ENCODE peak calls at places on chromosomes 13 and 19, in five cellular contexts. One of them, this sample, is unnamed. For H3K36me3, the result is how much of the 10 kb centered on the place peaks cover.

GRCh38 chr13:95002968-95003813 is 290.8 kb upstream of the SOX21 start:
- DNase-seq in BJ: no peak
- DNase-seq in cardiac muscle cell: no peak
- DNase-seq in GM06990: no peak
- DNase-seq in heart left ventricle: no peak
- DNase-seq in this sample: no peak

GRCh38 chr13:51645154-51645650 is 60.9 kb downstream of the WDFY2 start:
- DNase-seq in heart left ventricle: no peak
- DNase-seq in cardiac muscle cell: peak
- DNase-seq in GM06990: peak
- DNase-seq in BJ: peak
- DNase-seq in this sample: peak

GRCh38 chr13:59898066-59898465 is 265.7 kb downstream of the DIAPH3 start:
- DNase-seq in cardiac muscle cell: no peak
- DNase-seq in heart left ventricle: no peak
- DNase-seq in GM06990: no peak
- DNase-seq in BJ: no peak
- DNase-seq in this sample: no peak

GRCh38 chr13:99689955-99690354 is 188.7 kb downstream of the TM9SF2 start:
- DNase-seq in GM06990: no peak
- DNase-seq in BJ: no peak
- DNase-seq in heart left ventricle: no peak
- DNase-seq in cardiac muscle cell: no peak
- DNase-seq in this sample: no peak

GRCh38 chr13:94112227-94112626 is 367.3 kb downstream of the DCT start:
- DNase-seq in GM06990: no peak
- DNase-seq in BJ: peak
- DNase-seq in cardiac muscle cell: peak
- DNase-seq in heart left ventricle: peak
- DNase-seq in this sample: no peak

GRCh38 chr13:66001136-66001535 is 1229.0 kb downstream of the PCDH9 start:
- DNase-seq in GM06990: no peak
- DNase-seq in cardiac muscle cell: no peak
- DNase-seq in BJ: no peak
- DNase-seq in heart left ventricle: no peak
- DNase-seq in this sample: no peak

GRCh38 chr19:4278460-4278901 is 585 bp upstream of the SHD start:
- DNase-seq in BJ: no peak
- DNase-seq in GM06990: no peak
- DNase-seq in cardiac muscle cell: no peak
- DNase-seq in heart left ventricle: no peak
- DNase-seq in this sample: no peak

GRCh38 chr19:27745978-27746542 is 1466.9 kb downstream of the UQCRFS1 start:
- DNase-seq in heart left ventricle: no peak
- DNase-seq in GM06990: no peak
- DNase-seq in cardiac muscle cell: no peak
- DNase-seq in BJ: no peak
- DNase-seq in this sample: no peak

GRCh38 chr13:46783504-46783903 is 13.5 kb downstream of the ESD start:
- DNase-seq in BJ: no peak
- DNase-seq in GM06990: no peak
- DNase-seq in heart left ventricle: no peak
- DNase-seq in cardiac muscle cell: no peak
- DNase-seq in this sample: no peak

GRCh38 chr13:26628706-26629105 is 71.2 kb downstream of the WASF3 start:
- DNase-seq in GM06990: no peak
- DNase-seq in heart left ventricle: no peak
- DNase-seq in BJ: no peak
- DNase-seq in cardiac muscle cell: peak
- DNase-seq in this sample: peak

GRCh38 chr19:1826557-1827521 is 14.8 kb upstream of the ATP8B3 start:
- DNase-seq in GM06990: no peak
- DNase-seq in heart left ventricle: no peak
- DNase-seq in BJ: no peak
- DNase-seq in cardiac muscle cell: peak
- DNase-seq in this sample: no peak

GRCh38 chr13:66858163-66858562 is 372.0 kb downstream of the PCDH9 start:
- DNase-seq in cardiac muscle cell: no peak
- DNase-seq in GM06990: no peak
- DNase-seq in heart left ventricle: no peak
- DNase-seq in BJ: no peak
- DNase-seq in this sample: no peak

GRCh38 chr13:33918199-33918932 is 100.4 kb downstream of the RFC3 start:
- DNase-seq in GM06990: no peak
- DNase-seq in cardiac muscle cell: peak
- DNase-seq in heart left ventricle: no peak
- DNase-seq in BJ: peak
- DNase-seq in this sample: no peak

GRCh38 chr13:24618219-24618955 is 61.8 kb upstream of the ATP12A start:
- DNase-seq in heart left ventricle: no peak
- DNase-seq in BJ: no peak
- DNase-seq in cardiac muscle cell: no peak
- DNase-seq in GM06990: peak
- DNase-seq in this sample: peak

GRCh38 chr13:94858856-94859811 is 146.8 kb upstream of the SOX21 start:
- DNase-seq in GM06990: no peak
- DNase-seq in cardiac muscle cell: peak
- DNase-seq in heart left ventricle: peak
- DNase-seq in BJ: no peak
- DNase-seq in this sample: no peak

GRCh38 chr19:44367024-44367423 is 10.5 kb upstream of the ZNF112 start:
- DNase-seq in heart left ventricle: no peak
- DNase-seq in BJ: no peak
- DNase-seq in cardiac muscle cell: peak
- DNase-seq in GM06990: no peak
- DNase-seq in this sample: no peak

GRCh38 chr19:29694669-29695627 is 20.1 kb downstream of the C19orf12 start:
- DNase-seq in heart left ventricle: peak
- DNase-seq in GM06990: peak
- DNase-seq in cardiac muscle cell: peak
- DNase-seq in BJ: no peak
- DNase-seq in this sample: peak

GRCh38 chr13:93309886-93310520 is 83.4 kb downstream of the GPC6 start:
- DNase-seq in heart left ventricle: no peak
- DNase-seq in BJ: no peak
- DNase-seq in cardiac muscle cell: peak
- DNase-seq in GM06990: no peak
- DNase-seq in this sample: no peak

GRCh38 chr13:36154567-36155231 is 23.5 kb upstream of the DCLK1 start:
- DNase-seq in heart left ventricle: peak
- DNase-seq in cardiac muscle cell: no peak
- DNase-seq in GM06990: no peak
- DNase-seq in BJ: no peak
- DNase-seq in this sample: no peak

GRCh38 chr13:113002206-113002821 is 33.3 kb downstream of the MCF2L start:
- DNase-seq in GM06990: no peak
- DNase-seq in cardiac muscle cell: no peak
- DNase-seq in heart left ventricle: no peak
- DNase-seq in BJ: no peak
- DNase-seq in this sample: no peak

GRCh38 chr19:15129856-15130580 is 22.8 kb downstream of the SYDE1 start:
- DNase-seq in cardiac muscle cell: no peak
- DNase-seq in GM06990: no peak
- DNase-seq in heart left ventricle: no peak
- DNase-seq in BJ: no peak
- DNase-seq in this sample: no peak
- H3K4me3 ChIP-seq in cardiac muscle cell: no peak
- H3K4me3 ChIP-seq in GM06990: no peak
- H3K4me3 ChIP-seq in heart left ventricle: no peak
- H3K4me3 ChIP-seq in BJ: no peak
- H3K4me3 ChIP-seq in this sample: no peak

GRCh38 chr19:10654610-10655456 is 687 bp downstream of the ILF3 start:
- DNase-seq in BJ: no peak
- DNase-seq in heart left ventricle: peak
- DNase-seq in GM06990: peak
- DNase-seq in cardiac muscle cell: peak
- DNase-seq in this sample: peak
- H3K36me3 ChIP-seq in BJ: under half
- H3K36me3 ChIP-seq in heart left ventricle: under half
- H3K36me3 ChIP-seq in GM06990: under half
- H3K36me3 ChIP-seq in cardiac muscle cell: under half
- H3K36me3 ChIP-seq in this sample: half or more

DNA sequence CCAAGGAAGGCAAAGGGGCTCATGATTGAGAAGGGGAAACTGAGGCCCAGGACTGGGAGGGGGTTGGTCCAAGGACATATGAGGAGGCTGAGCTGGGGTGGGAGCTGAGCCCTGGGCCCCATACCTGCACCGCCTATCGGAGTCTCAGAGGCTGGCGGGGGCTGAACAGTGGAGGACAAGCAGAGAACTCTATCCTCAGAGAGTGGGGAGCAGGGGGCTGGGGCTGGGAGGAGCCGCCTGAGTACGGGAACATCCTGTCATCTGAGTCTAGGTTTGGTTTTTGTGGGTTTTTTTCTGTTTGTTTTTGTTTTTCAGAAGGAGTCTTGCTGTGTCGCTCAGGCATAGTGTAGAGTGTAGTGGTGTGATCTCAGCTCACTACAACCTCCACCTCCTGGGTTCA is 6.2 kb downstream of the ARRDC2 start:
- DNase-seq in heart left ventricle: no peak
- DNase-seq in BJ: no peak
- DNase-seq in cardiac muscle cell: no peak
- DNase-seq in GM06990: no peak
- DNase-seq in this sample: no peak
- H3K4me3 ChIP-seq in heart left ventricle: no peak
- H3K4me3 ChIP-seq in BJ: no peak
- H3K4me3 ChIP-seq in cardiac muscle cell: no peak
- H3K4me3 ChIP-seq in GM06990: no peak
- H3K4me3 ChIP-seq in this sample: no peak

GRCh38 chr13:49652691-49653305 is 24.5 kb downstream of the ARL11 start:
- DNase-seq in heart left ventricle: no peak
- DNase-seq in GM06990: no peak
- DNase-seq in BJ: no peak
- DNase-seq in cardiac muscle cell: peak
- DNase-seq in this sample: peak
- H3K36me3 ChIP-seq in heart left ventricle: under half
- H3K36me3 ChIP-seq in GM06990: under half
- H3K36me3 ChIP-seq in BJ: under half
- H3K36me3 ChIP-seq in cardiac muscle cell: under half
- H3K36me3 ChIP-seq in this sample: under half

GRCh38 chr19:2887391-2887914 is 13.3 kb upstream of the ZNF57 start:
- DNase-seq in heart left ventricle: no peak
- DNase-seq in BJ: peak
- DNase-seq in cardiac muscle cell: peak
- DNase-seq in GM06990: no peak
- DNase-seq in this sample: peak
- H3K4me3 ChIP-seq in heart left ventricle: no peak
- H3K4me3 ChIP-seq in BJ: no peak
- H3K4me3 ChIP-seq in cardiac muscle cell: no peak
- H3K4me3 ChIP-seq in GM06990: peak
- H3K4me3 ChIP-seq in this sample: no peak

GRCh38 chr13:97346561-97347254 is 87.3 kb upstream of the RAP2A start:
- DNase-seq in GM06990: no peak
- DNase-seq in BJ: no peak
- DNase-seq in heart left ventricle: no peak
- DNase-seq in cardiac muscle cell: no peak
- DNase-seq in this sample: no peak
- H3K36me3 ChIP-seq in GM06990: under half
- H3K36me3 ChIP-seq in BJ: under half
- H3K36me3 ChIP-seq in heart left ventricle: under half
- H3K36me3 ChIP-seq in cardiac muscle cell: under half
- H3K36me3 ChIP-seq in this sample: under half

DNA sequence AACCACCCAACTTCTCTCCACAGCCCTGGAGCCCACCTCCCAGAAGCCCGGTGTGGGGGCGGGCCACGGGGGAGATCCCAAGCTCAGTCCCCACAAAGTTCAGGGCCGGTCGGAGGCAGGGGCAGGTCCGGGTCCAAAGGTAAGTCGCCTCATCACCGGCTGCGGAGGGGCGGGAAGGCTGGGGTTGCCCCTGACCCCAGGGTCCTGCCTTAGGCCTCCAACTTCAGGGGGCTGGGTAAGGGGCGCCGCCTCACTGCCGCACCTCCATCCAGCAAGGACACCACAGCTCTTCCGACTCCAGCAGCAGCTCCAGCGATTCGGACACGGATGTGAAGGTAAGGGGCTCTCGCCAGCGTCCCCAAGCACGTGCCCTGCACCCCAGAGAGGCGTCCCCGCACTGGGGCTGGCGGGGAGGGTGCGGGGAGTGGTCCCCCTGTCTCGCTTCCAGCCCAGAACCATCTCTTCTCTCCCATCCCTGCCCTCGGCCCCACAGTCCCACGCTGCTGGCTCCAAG is 358 bp downstream of the C19orf33 start:
- DNase-seq in heart left ventricle: no peak
- DNase-seq in cardiac muscle cell: no peak
- DNase-seq in BJ: no peak
- DNase-seq in GM06990: no peak
- DNase-seq in this sample: no peak
- H3K4me3 ChIP-seq in heart left ventricle: peak
- H3K4me3 ChIP-seq in cardiac muscle cell: no peak
- H3K4me3 ChIP-seq in BJ: no peak
- H3K4me3 ChIP-seq in GM06990: no peak
- H3K4me3 ChIP-seq in this sample: no peak

GRCh38 chr19:42207767-42208259 is 9.7 kb downstream of the DEDD2 start:
- DNase-seq in heart left ventricle: no peak
- DNase-seq in cardiac muscle cell: peak
- DNase-seq in BJ: no peak
- DNase-seq in GM06990: no peak
- DNase-seq in this sample: no peak
- H3K36me3 ChIP-seq in heart left ventricle: under half
- H3K36me3 ChIP-seq in cardiac muscle cell: under half
- H3K36me3 ChIP-seq in BJ: under half
- H3K36me3 ChIP-seq in GM06990: under half
- H3K36me3 ChIP-seq in this sample: half or more

DNA sequence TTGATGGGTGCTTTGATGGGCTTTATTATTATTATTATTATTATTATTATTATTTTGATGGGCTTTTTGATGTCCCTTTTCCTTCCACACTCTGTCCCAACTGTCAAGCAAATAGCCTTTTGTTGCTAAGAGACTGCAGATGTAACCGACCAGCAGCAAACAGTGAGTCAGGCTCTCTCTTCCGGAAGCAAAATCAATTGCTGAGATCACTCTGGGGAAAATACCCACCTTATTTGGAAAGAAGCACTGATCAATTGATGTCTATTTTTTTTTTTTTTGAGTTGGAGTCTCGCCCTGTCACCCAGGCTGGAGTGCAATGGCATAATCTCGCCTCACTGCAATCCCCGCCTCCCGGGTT is 2.9 kb downstream of the LDLR start:
- DNase-seq in heart left ventricle: no peak
- DNase-seq in BJ: no peak
- DNase-seq in cardiac muscle cell: peak
- DNase-seq in GM06990: no peak
- DNase-seq in this sample: no peak
- H3K4me3 ChIP-seq in heart left ventricle: peak
- H3K4me3 ChIP-seq in BJ: no peak
- H3K4me3 ChIP-seq in cardiac muscle cell: peak
- H3K4me3 ChIP-seq in GM06990: peak
- H3K4me3 ChIP-seq in this sample: no peak

GRCh38 chr19:6263306-6264076 is 16.3 kb downstream of the MLLT1 start:
- DNase-seq in cardiac muscle cell: no peak
- DNase-seq in heart left ventricle: no peak
- DNase-seq in BJ: no peak
- DNase-seq in GM06990: no peak
- DNase-seq in this sample: no peak

GRCh38 chr19:6262519-6262918 is 17.3 kb downstream of the MLLT1 start:
- DNase-seq in GM06990: no peak
- DNase-seq in BJ: no peak
- DNase-seq in cardiac muscle cell: no peak
- DNase-seq in heart left ventricle: no peak
- DNase-seq in this sample: no peak

GRCh38 chr19:6260376-6260775 is 19.4 kb downstream of the MLLT1 start:
- DNase-seq in heart left ventricle: no peak
- DNase-seq in GM06990: no peak
- DNase-seq in BJ: no peak
- DNase-seq in cardiac muscle cell: no peak
- DNase-seq in this sample: no peak

GRCh38 chr19:6260912-6261636 is 18.7 kb downstream of the MLLT1 start:
- DNase-seq in BJ: no peak
- DNase-seq in cardiac muscle cell: no peak
- DNase-seq in GM06990: no peak
- DNase-seq in heart left ventricle: no peak
- DNase-seq in this sample: peak

GRCh38 chr19:6261883-6262282 is 17.9 kb downstream of the MLLT1 start:
- DNase-seq in heart left ventricle: no peak
- DNase-seq in GM06990: no peak
- DNase-seq in BJ: no peak
- DNase-seq in cardiac muscle cell: no peak
- DNase-seq in this sample: no peak
- H3K36me3 ChIP-seq in heart left ventricle: under half
- H3K36me3 ChIP-seq in GM06990: under half
- H3K36me3 ChIP-seq in BJ: under half
- H3K36me3 ChIP-seq in cardiac muscle cell: under half
- H3K36me3 ChIP-seq in this sample: half or more